ENCODE peak calls at places on chromosomes 12 and 14, in five cellular contexts. M is neuronal stem cell, X is H1, Y is mesendoderm, P is IMR-90. F is an unnamed sample.

GRCh38 chr12:64531665-64532334 is 78.5 kb upstream of the RASSF3 start:
- DNase-seq in M (no peak), X (peak), Y (peak), P (no peak), F (peak)

GRCh38 chr12:34215893-34216285 is 193.6 kb downstream of the ALG10 start:
- DNase-seq in M (no peak), X (no peak), Y (no peak), P (no peak), F (no peak)

GRCh38 chr12:22535478-22535877 is 8.9 kb downstream of the C2CD5 start:
- DNase-seq in M (no peak), X (no peak), Y (no peak), P (no peak), F (no peak)

GRCh38 chr12:31603546-31604009 is 12.6 kb upstream of the DENND5B start:
- DNase-seq in M (no peak), X (no peak), Y (no peak), P (no peak), F (no peak)

GRCh38 chr14:93943052-93943451 is 15.9 kb downstream of the FAM181A start:
- DNase-seq in M (no peak), X (no peak), Y (no peak), P (peak), F (no peak)

GRCh38 chr12:30985814-30986452 is 59.4 kb downstream of the TSPAN11 start:
- DNase-seq in M (peak), X (peak), Y (peak), P (peak), F (peak)

GRCh38 chr12:50505386-50505827 is 622 bp downstream of the DIP2B start:
- DNase-seq in M (peak), X (no peak), Y (peak), P (no peak), F (no peak)

GRCh38 chr14:106845286-106846087 is 1319.1 kb downstream of the TMEM121 start:
- DNase-seq in M (no peak), X (no peak), Y (no peak), P (no peak), F (no peak)

GRCh38 chr14:65792208-65792905 is 379.8 kb downstream of the FUT8 start:
- DNase-seq in M (no peak), X (no peak), Y (peak), P (peak), F (no peak)

GRCh38 chr12:43285248-43285647 is 266.8 kb downstream of the ADAMTS20 start:
- DNase-seq in M (no peak), X (no peak), Y (no peak), P (peak), F (no peak)

GRCh38 chr14:32331227-32331597 is 2.1 kb downstream of the AKAP6 start:
- DNase-seq in M (peak), X (no peak), Y (no peak), P (no peak), F (no peak)

GRCh38 chr14:75081835-75082234 is 12.4 kb downstream of the ZC2HC1C start:
- DNase-seq in M (no peak), X (no peak), Y (no peak), P (peak), F (no peak)

GRCh38 chr12:99479149-99479548 is 168.4 kb upstream of the GARIN6 start:
- DNase-seq in M (no peak), X (no peak), Y (no peak), P (no peak), F (no peak)

GRCh38 chr12:57723630-57723962 is 14.9 kb downstream of the AGAP2 start:
- DNase-seq in M (no peak), X (no peak), Y (no peak), P (no peak), F (no peak)

GRCh38 chr14:95248422-95248821 is 71.3 kb downstream of the CLMN start:
- DNase-seq in M (no peak), X (no peak), Y (peak), P (no peak), F (peak)

GRCh38 chr14:99325591-99325990 is 53.6 kb upstream of the BCL11B start:
- DNase-seq in M (no peak), X (no peak), Y (no peak), P (no peak), F (no peak)

GRCh38 chr14:58639842-58640484 is 2.2 kb downstream of the DACT1 start:
- DNase-seq in M (peak), X (no peak), Y (peak), P (peak), F (no peak)

GRCh38 chr12:179131-179884 is 34.6 kb downstream of the SLC6A12 start:
- DNase-seq in M (no peak), X (no peak), Y (peak), P (no peak), F (no peak)

GRCh38 chr14:51180577-51180976 is 59.5 kb upstream of the TMX1 start:
- DNase-seq in M (no peak), X (no peak), Y (no peak), P (no peak), F (no peak)

GRCh38 chr14:86777950-86778602 is 1214.9 kb downstream of the GALC start:
- DNase-seq in M (no peak), X (no peak), Y (no peak), P (peak), F (no peak)

GRCh38 chr14:34461334-34462131 is 507 bp downstream of the SPTSSA start:
- DNase-seq in M (peak), X (no peak), Y (peak), P (peak), F (peak)

GRCh38 chr12:57724003-57724935 is 14.3 kb downstream of the AGAP2 start:
- DNase-seq in M (no peak), X (no peak), Y (no peak), P (no peak), F (no peak)

GRCh38 chr14:73753887-73754880 is 40.0 kb upstream of the PNMA1 start:
- DNase-seq in M (no peak), X (no peak), Y (no peak), P (no peak), F (peak)

GRCh38 chr12:61504396-61505115 is 755.6 kb upstream of the USP15 start:
- DNase-seq in M (no peak), X (peak), Y (peak), P (no peak), F (peak)

GRCh38 chr14:58272589-58273372 is 25.6 kb upstream of the ARID4A start:
- DNase-seq in M (no peak), X (no peak), Y (peak), P (peak), F (no peak)

GRCh38 chr14:91415794-91416743 is 1.6 kb downstream of the CCDC88C start:
- DNase-seq in M (no peak), X (no peak), Y (no peak), P (no peak), F (no peak)

GRCh38 chr14:22898302-22898894 is 15.4 kb downstream of the REM2 start:
- DNase-seq in M (no peak), X (no peak), Y (no peak), P (peak), F (no peak)

GRCh38 chr14:78752789-78753188 is 582.6 kb downstream of the NRXN3 start:
- DNase-seq in M (no peak), X (no peak), Y (no peak), P (no peak), F (no peak)

GRCh38 chr12:42855362-42855950 is 265.9 kb upstream of the PRICKLE1 start:
- DNase-seq in M (no peak), X (no peak), Y (peak), P (no peak), F (no peak)

GRCh38 chr14:68787235-68787727 is 5.6 kb downstream of the ZFP36L1 start:
- DNase-seq in M (no peak), X (no peak), Y (peak), P (no peak), F (peak)

GRCh38 chr14:77123381-77124344 is 17.9 kb downstream of the ZDHHC22 start:
- DNase-seq in M (no peak), X (no peak), Y (peak), P (no peak), F (peak)

GRCh38 chr14:64951724-64952123 is 9.2 kb upstream of the GPX2 start:
- DNase-seq in M (no peak), X (no peak), Y (no peak), P (no peak), F (no peak)

GRCh38 chr14:75268638-75269550 is 9.7 kb upstream of the FOS start:
- DNase-seq in M (no peak), X (no peak), Y (peak), P (no peak), F (peak)

GRCh38 chr12:46364300-46364696 is 8.3 kb downstream of the SLC38A2 start:
- DNase-seq in M (no peak), X (no peak), Y (no peak), P (no peak), F (no peak)
- H3K9ac ChIP-seq in M (no peak), X (no peak), Y (no peak), P (no peak), F (no peak)

GRCh38 chr12:19220861-19221466 is 91.4 kb downstream of the PLEKHA5 start:
- DNase-seq in M (no peak), X (no peak), Y (no peak), P (peak), F (no peak)
- H4K8ac ChIP-seq in M (no peak), X (no peak), Y (no peak), P (peak), F (no peak)

DNA sequence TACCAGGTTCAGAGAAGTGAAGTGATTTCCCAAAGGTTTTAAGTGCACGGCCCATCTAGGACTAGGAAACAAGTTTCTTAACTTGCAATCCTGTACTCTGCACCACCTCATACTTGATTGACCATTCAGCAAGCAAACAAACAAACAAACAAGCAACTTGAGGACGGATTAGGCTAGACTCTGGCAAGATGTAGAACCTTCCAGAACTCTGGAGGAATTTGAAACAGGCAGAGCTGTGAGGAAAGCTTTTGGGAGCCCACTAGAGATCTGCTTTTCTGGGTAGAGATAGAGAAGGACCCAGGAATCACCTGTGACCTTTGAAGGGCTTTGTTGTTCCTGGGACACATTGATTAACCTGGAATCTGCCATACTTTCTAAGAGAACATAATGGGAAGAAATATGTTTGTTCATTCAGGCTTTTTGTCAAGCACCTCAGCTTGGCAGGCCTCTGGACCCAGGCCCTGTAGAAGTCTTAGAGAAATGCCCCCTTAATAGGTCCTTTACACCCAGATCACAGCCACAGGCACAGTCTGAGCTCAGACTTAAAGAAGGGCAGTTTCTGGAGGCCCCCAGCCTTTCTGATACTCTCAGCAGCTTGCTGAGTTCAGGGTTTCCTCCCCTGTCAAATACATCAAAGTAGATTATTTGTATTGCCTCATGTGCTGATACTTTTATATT is 834 bp upstream of the SENP1 start:
- DNase-seq in M (no peak), X (no peak), Y (no peak), P (peak), F (no peak)
- H3K9ac ChIP-seq in M (no peak), X (peak), Y (peak), P (peak), F (peak)

DNA sequence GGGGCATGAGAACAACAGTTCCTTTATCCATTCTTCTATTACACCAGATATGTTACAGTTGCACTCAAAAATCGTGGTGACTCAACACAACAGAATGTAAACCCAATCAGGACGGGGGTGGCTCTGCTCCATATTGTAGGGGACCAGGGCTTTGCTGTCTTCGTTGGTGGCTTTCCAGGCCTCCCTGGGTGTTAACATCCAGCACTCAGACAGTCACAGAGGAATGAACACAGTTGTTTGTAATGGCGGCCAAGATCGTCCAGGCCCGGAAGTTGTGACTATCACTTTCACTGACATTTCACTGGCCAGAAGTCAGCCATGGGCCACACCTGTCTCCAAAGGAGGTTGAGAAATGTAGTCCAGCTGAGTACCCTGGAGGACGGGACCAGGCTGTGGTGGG is 204.1 kb downstream of the CACNA1C start:
- DNase-seq in M (no peak), X (no peak), Y (no peak), P (peak), F (no peak)
- H4K8ac ChIP-seq in M (no peak), X (no peak), Y (no peak), P (peak), F (no peak)

GRCh38 chr12:5694759-5695409 is 250.2 kb downstream of the ANO2 start:
- DNase-seq in M (no peak), X (no peak), Y (no peak), P (peak), F (peak)
- H3K9ac ChIP-seq in M (no peak), X (no peak), Y (no peak), P (no peak), F (no peak)

GRCh38 chr14:54691525-54692260 is 124.8 kb downstream of the SAMD4A start:
- DNase-seq in M (peak), X (peak), Y (peak), P (peak), F (peak)

GRCh38 chr14:54688229-54688628 is 121.3 kb downstream of the SAMD4A start:
- DNase-seq in M (no peak), X (no peak), Y (no peak), P (no peak), F (no peak)

GRCh38 chr14:54687750-54688119 is 120.8 kb downstream of the SAMD4A start:
- DNase-seq in M (no peak), X (no peak), Y (no peak), P (no peak), F (no peak)

GRCh38 chr14:54690887-54691286 is 124.0 kb downstream of the SAMD4A start:
- DNase-seq in M (no peak), X (no peak), Y (no peak), P (no peak), F (no peak)

GRCh38 chr14:54689928-54690327 is 123.0 kb downstream of the SAMD4A start:
- DNase-seq in M (no peak), X (no peak), Y (no peak), P (no peak), F (no peak)
- H4K8ac ChIP-seq in M (no peak), X (no peak), Y (no peak), P (no peak), F (no peak)

GRCh38 chr14:24283796-24284460 is 12.5 kb upstream of the RABGGTA start:
- DNase-seq in M (no peak), X (no peak), Y (no peak), P (no peak), F (no peak)

GRCh38 chr14:24282736-24283135 is 11.3 kb upstream of the RABGGTA start:
- DNase-seq in M (no peak), X (no peak), Y (no peak), P (no peak), F (no peak)

GRCh38 chr14:24285351-24285750 is 14.0 kb upstream of the RABGGTA start:
- DNase-seq in M (no peak), X (no peak), Y (no peak), P (no peak), F (no peak)

GRCh38 chr14:24286996-24287395 is 12.6 kb downstream of the DHRS1 start:
- DNase-seq in M (no peak), X (no peak), Y (no peak), P (no peak), F (no peak)

DNA sequence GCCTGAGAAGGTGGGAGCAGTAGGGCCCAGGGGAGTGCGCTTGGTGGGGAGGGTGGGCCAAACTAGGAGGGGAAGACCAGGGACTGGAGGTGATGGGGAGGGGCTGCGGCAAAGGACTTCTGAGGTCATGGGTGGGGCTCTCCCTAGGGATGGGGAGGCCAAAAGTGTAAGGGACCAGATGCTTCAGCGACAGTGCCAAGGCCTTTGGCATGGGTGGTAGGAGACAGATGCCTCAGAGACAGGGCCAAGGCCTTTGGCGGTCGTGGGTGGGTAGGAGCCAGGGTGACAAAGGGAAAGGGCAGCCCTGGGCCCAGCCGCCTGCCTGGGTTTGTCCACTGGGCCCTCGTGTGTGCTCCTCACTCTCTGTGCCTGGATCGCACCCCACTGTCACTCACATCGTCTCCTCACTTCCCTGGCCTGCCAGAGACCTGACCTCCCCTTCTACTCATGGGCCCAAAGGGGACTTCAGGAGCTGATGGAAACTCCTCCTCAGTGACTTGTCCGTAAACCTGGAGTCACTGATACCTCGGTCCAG is 13.2 kb upstream of the RABGGTA start:
- DNase-seq in M (no peak), X (no peak), Y (no peak), P (no peak), F (no peak)
- H3K9ac ChIP-seq in M (no peak), X (no peak), Y (no peak), P (no peak), F (peak)

GRCh38 chr12:13208533-13209278 is 12.2 kb downstream of the EMP1 start:
- DNase-seq in M (no peak), X (no peak), Y (peak), P (peak), F (peak)
- H4K8ac ChIP-seq in M (no peak), X (no peak), Y (no peak), P (peak), F (no peak)

GRCh38 chr12:121793501-121793835 is at the start of gene RHOF:
- DNase-seq in M (no peak), X (no peak), Y (no peak), P (no peak), F (no peak)

GRCh38 chr12:121791671-121792496 is 1.6 kb downstream of the RHOF start:
- DNase-seq in M (no peak), X (no peak), Y (no peak), P (no peak), F (no peak)

GRCh38 chr12:121793836-121794531 is 496 bp upstream of the RHOF start:
- DNase-seq in M (peak), X (peak), Y (peak), P (peak), F (peak)

GRCh38 chr12:121794532-121795028 is 1.1 kb upstream of the RHOF start:
- DNase-seq in M (no peak), X (no peak), Y (no peak), P (no peak), F (no peak)

DNA sequence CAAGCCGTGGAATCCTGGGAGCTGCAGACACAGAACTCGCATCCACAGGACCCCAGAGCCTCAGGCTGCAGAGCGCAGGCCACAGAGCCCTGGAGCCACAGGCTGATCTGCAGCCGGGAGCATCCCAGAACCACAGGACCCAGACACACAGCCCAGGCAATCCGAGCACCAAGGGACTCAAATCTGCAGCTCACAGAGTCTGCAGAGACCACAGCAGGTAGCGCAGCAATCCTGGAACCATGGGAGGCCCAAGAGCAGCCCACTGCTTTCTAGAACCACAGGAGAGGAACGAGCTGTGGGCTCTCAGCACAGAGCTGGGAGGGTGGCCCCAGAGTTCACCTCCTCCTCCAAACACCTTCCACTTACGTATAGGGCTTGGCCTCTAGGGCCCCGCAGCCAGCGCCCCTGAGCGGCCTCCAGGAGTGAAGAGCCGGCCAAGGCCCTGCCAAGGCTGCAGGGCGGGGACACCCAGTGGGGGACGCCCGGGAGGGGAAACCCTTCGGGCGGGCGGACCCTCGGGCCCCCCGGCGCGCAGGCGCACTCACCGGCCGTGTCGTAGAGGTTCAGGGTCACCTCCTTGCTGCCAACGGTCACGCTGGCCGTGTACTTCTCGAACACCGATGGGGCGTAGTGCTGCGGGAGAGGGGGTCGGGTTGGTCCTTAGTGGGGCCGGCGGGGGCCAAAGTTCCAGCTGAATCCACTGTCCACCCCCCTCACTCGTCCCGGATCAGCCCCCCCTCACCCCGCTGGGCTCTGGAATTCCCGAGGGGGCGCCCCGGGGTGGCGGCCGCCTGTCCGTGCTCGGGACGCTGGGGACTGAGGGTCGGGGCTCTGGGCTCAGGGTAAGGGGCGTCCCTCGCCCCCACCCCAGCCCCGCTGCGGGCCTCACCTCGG is 634 bp downstream of the RHOF start:
- DNase-seq in M (no peak), X (no peak), Y (peak), P (no peak), F (no peak)
- H3K9ac ChIP-seq in M (peak), X (peak), Y (peak), P (no peak), F (peak)

F was measured in H9.